ENCODE peak calls at places on chromosomes 7 and 10, in five cellular contexts. One of them, this sample, is unnamed.

GRCh38 chr7:57203161-57203791 is 71.0 kb upstream of the ZNF479 start:
- DNase-seq in testis: peak; percentile 84
- DNase-seq in gastrocnemius medialis: no peak
- DNase-seq in neural progenitor cell: no peak
- DNase-seq in H1: no peak
- DNase-seq in this sample: no peak

GRCh38 chr10:114499630-114500190 is 95.4 kb upstream of the AFAP1L2 start:
- DNase-seq in testis: no peak
- DNase-seq in gastrocnemius medialis: no peak
- DNase-seq in neural progenitor cell: no peak
- DNase-seq in H1: no peak
- DNase-seq in this sample: no peak

GRCh38 chr7:18320422-18320821 is 175.1 kb upstream of the HDAC9 start:
- DNase-seq in testis: no peak
- DNase-seq in gastrocnemius medialis: no peak
- DNase-seq in neural progenitor cell: no peak
- DNase-seq in H1: no peak
- DNase-seq in this sample: no peak

GRCh38 chr7:136654406-136654805 is 214.0 kb upstream of the CHRM2 start:
- DNase-seq in testis: no peak
- DNase-seq in gastrocnemius medialis: no peak
- DNase-seq in neural progenitor cell: no peak
- DNase-seq in H1: no peak
- DNase-seq in this sample: no peak

GRCh38 chr7:79806161-79806734 is 328.4 kb upstream of the GNAI1 start:
- DNase-seq in testis: no peak
- DNase-seq in gastrocnemius medialis: no peak
- DNase-seq in neural progenitor cell: peak; percentile 6
- DNase-seq in H1: no peak
- DNase-seq in this sample: no peak

GRCh38 chr10:89476676-89477075 is 58.7 kb downstream of the SLC16A12 start:
- DNase-seq in testis: no peak
- DNase-seq in gastrocnemius medialis: peak; percentile 20
- DNase-seq in neural progenitor cell: no peak
- DNase-seq in H1: no peak
- DNase-seq in this sample: no peak

GRCh38 chr7:47337531-47337930 is 244.4 kb downstream of the TNS3 start:
- DNase-seq in testis: no peak
- DNase-seq in gastrocnemius medialis: peak; percentile 77
- DNase-seq in neural progenitor cell: no peak
- DNase-seq in H1: no peak
- DNase-seq in this sample: no peak

GRCh38 chr7:78383096-78383495 is 584.5 kb downstream of the PHTF2 start:
- DNase-seq in testis: no peak
- DNase-seq in gastrocnemius medialis: no peak
- DNase-seq in neural progenitor cell: no peak
- DNase-seq in H1: no peak
- DNase-seq in this sample: no peak

GRCh38 chr10:131113892-131114291 is 197.6 kb downstream of the TCERG1L start:
- DNase-seq in testis: no peak
- DNase-seq in gastrocnemius medialis: no peak
- DNase-seq in neural progenitor cell: no peak
- DNase-seq in H1: no peak
- DNase-seq in this sample: no peak

GRCh38 chr7:156827587-156828203 is 65.3 kb downstream of the LMBR1 start:
- DNase-seq in testis: no peak
- DNase-seq in gastrocnemius medialis: no peak
- DNase-seq in neural progenitor cell: peak; percentile 44
- DNase-seq in H1: no peak
- DNase-seq in this sample: no peak

GRCh38 chr7:144391823-144392255 is 11.7 kb downstream of the NOBOX start:
- DNase-seq in testis: no peak
- DNase-seq in gastrocnemius medialis: no peak
- DNase-seq in neural progenitor cell: peak; percentile 69
- DNase-seq in H1: no peak
- DNase-seq in this sample: no peak

GRCh38 chr10:35903021-35903420 is 260.9 kb upstream of the FZD8 start:
- DNase-seq in testis: no peak
- DNase-seq in gastrocnemius medialis: no peak
- DNase-seq in neural progenitor cell: no peak
- DNase-seq in H1: no peak
- DNase-seq in this sample: no peak

GRCh38 chr10:103578782-103579382 is 85.4 kb downstream of the NEURL1 start:
- DNase-seq in testis: no peak
- DNase-seq in gastrocnemius medialis: no peak
- DNase-seq in neural progenitor cell: no peak
- DNase-seq in H1: no peak
- DNase-seq in this sample: no peak

GRCh38 chr7:159061674-159062212 is 82.9 kb downstream of the VIPR2 start:
- DNase-seq in testis: no peak
- DNase-seq in gastrocnemius medialis: no peak
- DNase-seq in neural progenitor cell: peak; percentile 47
- DNase-seq in H1: peak; percentile 25
- DNase-seq in this sample: no peak

GRCh38 chr10:52198540-52198939 is 115.5 kb upstream of the DKK1 start:
- DNase-seq in testis: no peak
- DNase-seq in gastrocnemius medialis: no peak
- DNase-seq in neural progenitor cell: no peak
- DNase-seq in H1: no peak
- DNase-seq in this sample: no peak

GRCh38 chr7:88758355-88759215 is 915 bp upstream of the ZNF804B start:
- DNase-seq in testis: peak; percentile 52
- DNase-seq in gastrocnemius medialis: no peak
- DNase-seq in neural progenitor cell: peak; percentile 71
- DNase-seq in H1: peak; percentile 9
- DNase-seq in this sample: peak; percentile 6

DNA sequence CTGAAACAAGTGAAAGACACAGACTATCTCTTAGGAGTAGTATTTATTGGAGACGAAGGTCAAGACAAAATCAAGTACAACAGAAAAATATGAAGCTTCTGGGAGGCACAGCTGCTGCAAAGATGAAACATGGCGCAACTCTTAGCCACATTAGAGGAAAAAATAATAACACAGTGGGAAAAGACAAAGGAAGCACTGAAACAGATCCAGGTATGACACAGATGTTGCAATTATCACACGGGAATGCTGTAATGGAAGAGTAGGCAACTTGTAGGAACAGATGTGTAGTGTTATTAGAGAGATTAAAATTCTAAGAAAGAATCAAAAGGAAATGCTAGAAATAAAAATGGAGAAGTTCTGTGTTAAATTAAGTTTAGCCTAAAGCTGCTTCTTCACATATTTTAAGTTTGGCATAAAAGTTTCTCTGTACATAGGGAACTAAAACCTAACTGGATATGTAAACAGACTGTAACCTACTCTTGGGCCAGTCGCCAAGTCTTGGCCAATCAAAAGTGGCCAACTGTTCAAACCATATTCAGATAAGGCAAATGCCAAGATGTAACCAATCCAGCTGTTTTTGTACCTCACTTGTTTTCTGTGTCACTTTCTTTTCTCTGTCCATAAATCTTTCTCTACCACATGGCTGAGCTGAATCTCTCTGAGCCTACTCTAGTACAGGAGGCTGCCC is 1132.0 kb upstream of the LRRTM3 start:
- DNase-seq in testis: no peak
- DNase-seq in gastrocnemius medialis: no peak
- DNase-seq in neural progenitor cell: no peak
- DNase-seq in H1: no peak
- DNase-seq in this sample: no peak
- H3K4me3 ChIP-seq in testis: no peak overlapping the region
- H3K4me3 ChIP-seq in gastrocnemius medialis: no peak overlapping the region
- H3K4me3 ChIP-seq in neural progenitor cell: no peak overlapping the region
- H3K4me3 ChIP-seq in H1: no peak overlapping the region
- H3K4me3 ChIP-seq in this sample: no peak overlapping the region

DNA sequence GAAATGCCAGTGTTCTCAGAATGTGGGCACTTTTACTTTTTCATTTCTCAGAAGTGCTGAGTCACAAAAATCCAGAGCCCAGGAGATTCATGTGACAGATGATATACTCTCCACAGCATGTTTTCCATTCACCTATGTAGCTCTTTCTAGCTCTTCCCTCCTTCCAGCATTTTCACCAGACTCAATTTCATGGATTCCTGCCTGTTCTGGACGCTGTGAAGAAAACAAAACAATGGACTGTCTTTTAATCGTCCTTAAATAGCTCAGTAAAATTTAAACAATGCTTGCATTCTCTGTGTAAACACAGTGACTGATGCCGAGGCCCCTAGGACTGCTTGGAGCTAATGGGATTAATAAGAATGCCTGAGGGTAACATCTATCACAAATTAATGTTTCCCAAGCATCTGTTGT is 25.5 kb downstream of the ZNF713 start:
- DNase-seq in testis: no peak
- DNase-seq in gastrocnemius medialis: no peak
- DNase-seq in neural progenitor cell: no peak
- DNase-seq in H1: no peak
- DNase-seq in this sample: peak; percentile 26
- H3K4me1 ChIP-seq in testis: no peaks in the 10 kb centered on the region
- H3K4me1 ChIP-seq in gastrocnemius medialis: no peaks in the 10 kb centered on the region
- H3K4me1 ChIP-seq in neural progenitor cell: no peaks in the 10 kb centered on the region
- H3K4me1 ChIP-seq in H1: no peaks in the 10 kb centered on the region
- H3K4me1 ChIP-seq in this sample: no peaks in the 10 kb centered on the region

GRCh38 chr7:92039900-92040299 is 94.4 kb downstream of the CYP51A1 start:
- DNase-seq in testis: no peak
- DNase-seq in gastrocnemius medialis: no peak
- DNase-seq in neural progenitor cell: no peak
- DNase-seq in H1: no peak
- DNase-seq in this sample: no peak

GRCh38 chr7:92043637-92044036 is 90.6 kb downstream of the CYP51A1 start:
- DNase-seq in testis: no peak
- DNase-seq in gastrocnemius medialis: no peak
- DNase-seq in neural progenitor cell: no peak
- DNase-seq in H1: no peak
- DNase-seq in this sample: no peak

GRCh38 chr7:92044148-92044547 is 90.1 kb downstream of the CYP51A1 start:
- DNase-seq in testis: no peak
- DNase-seq in gastrocnemius medialis: no peak
- DNase-seq in neural progenitor cell: no peak
- DNase-seq in H1: no peak
- DNase-seq in this sample: no peak

GRCh38 chr7:92043098-92043497 is 91.2 kb downstream of the CYP51A1 start:
- DNase-seq in testis: no peak
- DNase-seq in gastrocnemius medialis: no peak
- DNase-seq in neural progenitor cell: no peak
- DNase-seq in H1: no peak
- DNase-seq in this sample: no peak

DNA sequence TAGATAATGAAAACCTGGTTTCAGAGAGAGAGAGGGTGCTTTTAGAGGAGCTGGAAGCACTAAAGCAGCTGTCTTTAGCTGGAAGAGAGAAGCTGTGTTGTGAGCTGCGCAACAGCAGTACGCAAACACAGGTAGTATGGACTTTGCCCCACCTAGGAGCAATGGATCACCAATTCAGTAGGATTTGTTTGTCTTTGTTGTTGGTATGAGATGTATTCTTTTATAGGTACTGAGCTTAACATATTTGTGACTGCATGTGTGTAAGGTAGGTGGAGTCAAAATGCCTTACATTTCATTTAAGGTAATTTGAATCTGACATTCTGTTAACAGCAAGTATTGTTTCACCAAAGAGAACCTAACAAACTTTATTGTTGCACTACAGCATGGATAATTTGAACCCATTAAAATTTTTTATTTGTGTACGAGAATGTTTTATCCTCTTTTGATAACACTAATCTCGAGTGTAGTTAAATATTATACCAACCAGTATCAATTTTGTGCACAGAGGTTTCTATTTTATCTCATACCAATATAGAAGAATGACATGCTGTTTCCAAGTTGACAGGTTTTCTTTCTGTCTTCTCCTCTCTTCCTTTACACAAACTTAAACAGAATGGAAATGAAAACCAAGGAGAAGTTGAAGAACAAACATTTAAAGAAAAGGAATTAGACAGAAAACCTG is 92.1 kb downstream of the CYP51A1 start:
- DNase-seq in testis: no peak
- DNase-seq in gastrocnemius medialis: no peak
- DNase-seq in neural progenitor cell: no peak
- DNase-seq in H1: no peak
- DNase-seq in this sample: no peak
- H3K36me3 ChIP-seq in testis: no peaks in the 10 kb centered on the region
- H3K36me3 ChIP-seq in gastrocnemius medialis: no peaks in the 10 kb centered on the region
- H3K36me3 ChIP-seq in neural progenitor cell: peaks cover 25% of the 10 kb centered on the region
- H3K36me3 ChIP-seq in H1: peaks cover 11% of the 10 kb centered on the region
- H3K36me3 ChIP-seq in this sample: no peaks in the 10 kb centered on the region

DNA sequence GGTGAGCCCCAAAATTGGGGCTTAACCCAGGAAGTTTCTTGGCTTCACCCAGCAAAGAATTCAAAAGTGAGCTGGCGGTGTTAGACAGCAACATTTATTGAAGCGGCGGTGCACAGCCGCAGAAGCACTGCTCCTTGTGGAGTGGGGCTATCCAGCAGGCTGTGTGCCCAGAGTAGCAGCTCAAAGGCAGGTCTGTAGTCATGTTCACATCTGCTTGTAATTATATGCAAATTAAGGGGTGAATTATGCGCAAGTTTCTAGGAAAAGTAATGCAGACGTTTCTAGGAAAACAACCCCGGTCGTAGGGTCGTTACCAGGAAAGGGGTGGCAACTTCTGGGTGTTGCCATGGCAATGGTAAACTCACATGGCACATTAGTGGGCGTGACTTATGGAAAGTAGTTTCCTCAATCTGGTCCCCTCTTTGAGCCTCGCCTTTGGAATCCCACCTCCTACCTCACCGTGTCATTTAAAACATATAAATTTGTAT is 13.7 kb upstream of the KBTBD2 start:
- DNase-seq in testis: no peak
- DNase-seq in gastrocnemius medialis: no peak
- DNase-seq in neural progenitor cell: peak; percentile 73
- DNase-seq in H1: no peak
- DNase-seq in this sample: peak; percentile 66
- H3K4me3 ChIP-seq in testis: no peak overlapping the region
- H3K4me3 ChIP-seq in gastrocnemius medialis: peak overlapping the region; percentile 41
- H3K4me3 ChIP-seq in neural progenitor cell: peak overlapping the region; percentile 27
- H3K4me3 ChIP-seq in H1: peak overlapping the region; percentile 51
- H3K4me3 ChIP-seq in this sample: peak overlapping the region; percentile 56

DNA sequence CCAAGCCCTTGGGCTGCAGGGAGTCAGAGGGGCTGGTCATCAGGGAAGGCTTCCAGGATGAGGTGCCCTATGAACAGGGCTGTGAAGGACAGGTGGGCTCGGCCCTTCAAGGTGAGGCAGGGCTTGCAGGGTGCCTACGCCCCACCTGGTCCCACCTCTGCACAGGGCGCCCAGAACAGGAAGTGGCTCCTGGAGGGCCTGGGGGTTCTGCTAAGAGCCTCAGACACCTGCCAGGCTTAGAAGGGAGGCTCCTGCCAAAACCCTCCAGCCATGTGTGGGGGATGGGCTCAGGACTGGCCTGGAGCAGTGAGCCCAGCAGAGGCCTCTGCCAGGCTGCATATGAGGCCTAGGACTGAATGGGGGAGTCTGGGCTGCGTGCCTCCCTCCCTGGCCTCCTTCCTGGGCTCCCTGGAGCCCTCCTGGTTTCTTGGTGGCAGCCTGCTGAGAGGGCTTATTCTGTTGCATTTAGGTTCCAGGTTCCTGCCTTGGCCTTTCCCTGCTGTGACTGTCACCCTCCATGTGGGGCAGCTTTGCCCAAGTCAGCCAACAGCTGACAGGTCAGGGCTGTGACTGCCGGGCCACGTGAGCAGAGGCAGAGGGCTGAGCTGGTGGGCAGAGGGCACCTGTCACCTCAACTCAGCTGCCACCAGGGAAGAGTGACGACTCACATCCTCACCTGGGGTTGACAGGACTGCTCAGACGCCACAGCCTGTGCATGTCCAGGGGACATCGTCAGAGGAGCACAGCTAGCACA is 45.2 kb upstream of the MSMB start:
- DNase-seq in testis: no peak
- DNase-seq in gastrocnemius medialis: no peak
- DNase-seq in neural progenitor cell: no peak
- DNase-seq in H1: no peak
- DNase-seq in this sample: no peak
- H3K4me1 ChIP-seq in testis: peaks cover 21% of the 10 kb centered on the region
- H3K4me1 ChIP-seq in gastrocnemius medialis: no peaks in the 10 kb centered on the region
- H3K4me1 ChIP-seq in neural progenitor cell: peaks cover 12% of the 10 kb centered on the region
- H3K4me1 ChIP-seq in H1: peaks cover 5% of the 10 kb centered on the region
- H3K4me1 ChIP-seq in this sample: no peaks in the 10 kb centered on the region

GRCh38 chr7:2525931-2526630 is 6.5 kb downstream of the LFNG start:
- DNase-seq in testis: no peak
- DNase-seq in gastrocnemius medialis: no peak
- DNase-seq in neural progenitor cell: no peak
- DNase-seq in H1: no peak
- DNase-seq in this sample: no peak
- H3K36me3 ChIP-seq in testis: no peaks in the 10 kb centered on the region
- H3K36me3 ChIP-seq in gastrocnemius medialis: no peaks in the 10 kb centered on the region
- H3K36me3 ChIP-seq in neural progenitor cell: no peaks in the 10 kb centered on the region
- H3K36me3 ChIP-seq in H1: peaks cover 26% of the 10 kb centered on the region
- H3K36me3 ChIP-seq in this sample: peaks cover 35% of the 10 kb centered on the region

This sample was measured in BE2C.